ENCODE peak calls at places on chromosomes 7 and 10, in four cellular contexts. V is mammary epithelial cell, J is GM23248, E is fibroblast of lung. H is an unnamed sample.

GRCh38 chr7:80879849-80880248 is 39.0 kb downstream of the SEMA3C start:
- DNase-seq in V (no peak), J (peak; percentile 63), E (peak; percentile 80), H (no peak)

GRCh38 chr10:132606031-132606491 is 68.5 kb downstream of the INPP5A start:
- DNase-seq in V (no peak), J (no peak), E (no peak), H (no peak)

GRCh38 chr10:112832361-112832878 is 117.6 kb upstream of the TCF7L2 start:
- DNase-seq in V (peak; percentile 42), J (peak; percentile 14), E (peak; percentile 49), H (peak; percentile 54)

GRCh38 chr7:84509522-84509921 is 314.9 kb upstream of the SEMA3A start:
- DNase-seq in V (no peak), J (no peak), E (no peak), H (no peak)

GRCh38 chr10:49323171-49323895 is 24.4 kb downstream of the C10orf71 start:
- DNase-seq in V (no peak), J (no peak), E (no peak), H (no peak)

GRCh38 chr7:2150445-2150815 is 82.3 kb downstream of the MAD1L1 start:
- DNase-seq in V (no peak), J (no peak), E (no peak), H (no peak)

GRCh38 chr10:42691361-42692120 is 53.2 kb upstream of the ZNF33B start:
- DNase-seq in V (no peak), J (no peak), E (no peak), H (no peak)

GRCh38 chr10:77282163-77282562 is 355.4 kb downstream of the KCNMA1 start:
- DNase-seq in V (no peak), J (no peak), E (no peak), H (no peak)

GRCh38 chr10:84665883-84666463 is 337.6 kb downstream of the CCSER2 start:
- DNase-seq in V (peak; percentile 15), J (no peak), E (no peak), H (peak; percentile 23)

DNA sequence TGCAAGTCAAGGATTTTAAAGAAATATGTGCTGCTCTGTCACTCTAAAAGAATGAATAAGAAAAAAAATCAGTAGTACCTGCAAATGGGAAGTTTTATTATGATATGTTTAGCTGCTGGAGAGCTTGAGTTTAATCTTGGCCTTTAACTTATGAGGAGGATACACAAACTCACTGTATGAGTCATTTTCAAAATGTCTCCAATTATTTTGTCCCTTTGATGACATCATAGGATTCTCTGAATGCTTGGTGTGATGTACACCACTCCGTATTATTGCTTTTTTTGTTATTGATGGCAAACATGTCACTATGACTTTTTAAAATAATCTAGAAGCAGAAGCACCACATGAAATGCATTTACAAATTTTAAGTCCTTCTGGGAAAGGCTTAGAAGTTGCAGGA is 125.8 kb downstream of the RALA start:
- DNase-seq in V (peak; percentile 26), J (peak; percentile 85), E (peak; percentile 78), H (no peak)
- H3K4me2 ChIP-seq in V (no peak overlapping the region), J (no peak overlapping the region), E (no peak overlapping the region), H (no peak overlapping the region)

GRCh38 chr10:89609730-89610393 is 35.2 kb downstream of the PANK1 start:
- DNase-seq in V (no peak), J (no peak), E (no peak), H (peak; percentile 22)
- H3K4me2 ChIP-seq in V (no peak overlapping the region), J (no peak overlapping the region), E (no peak overlapping the region), H (no peak overlapping the region)

DNA sequence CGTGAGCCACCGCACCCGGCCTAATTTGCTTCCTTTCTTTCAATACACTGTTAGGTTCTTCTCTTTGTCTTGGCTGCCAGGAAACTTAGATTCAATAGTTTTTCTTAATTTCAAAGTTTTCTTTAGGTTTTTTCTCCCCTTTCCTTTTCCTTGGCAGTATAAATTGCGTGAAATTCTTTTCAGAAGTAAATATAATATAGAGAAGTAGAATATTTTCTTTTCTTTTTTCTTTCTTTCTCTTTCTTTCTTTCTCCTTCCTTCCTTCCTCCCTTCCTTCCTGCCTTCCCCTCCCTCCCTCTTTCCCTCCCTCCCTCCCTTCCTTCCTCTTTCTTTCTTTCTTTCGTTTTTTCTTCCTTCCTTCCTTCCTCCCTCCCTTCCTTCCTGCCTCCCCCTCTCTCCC is 1.7 kb downstream of the LRGUK start:
- DNase-seq in V (no peak), J (no peak), E (no peak), H (no peak)
- H3K4me2 ChIP-seq in V (no peak overlapping the region), J (no peak overlapping the region), E (no peak overlapping the region), H (no peak overlapping the region)

GRCh38 chr7:69967152-69967591 is 368.9 kb downstream of the AUTS2 start:
- DNase-seq in V (no peak), J (no peak), E (peak; percentile 46), H (peak; percentile 11)

GRCh38 chr7:69962077-69962855 is 364.0 kb downstream of the AUTS2 start:
- DNase-seq in V (no peak), J (no peak), E (peak; percentile 16), H (peak; percentile 19)

GRCh38 chr7:69961396-69961795 is 363.1 kb downstream of the AUTS2 start:
- DNase-seq in V (no peak), J (no peak), E (no peak), H (no peak)

GRCh38 chr7:69962856-69963149 is 364.5 kb downstream of the AUTS2 start:
- DNase-seq in V (no peak), J (no peak), E (peak; percentile 33), H (no peak)

GRCh38 chr7:69963388-69963787 is 365.1 kb downstream of the AUTS2 start:
- DNase-seq in V (no peak), J (no peak), E (no peak), H (no peak)
- H3K4me2 ChIP-seq in V (no peak overlapping the region), J (no peak overlapping the region), E (no peak overlapping the region), H (no peak overlapping the region)

DNA sequence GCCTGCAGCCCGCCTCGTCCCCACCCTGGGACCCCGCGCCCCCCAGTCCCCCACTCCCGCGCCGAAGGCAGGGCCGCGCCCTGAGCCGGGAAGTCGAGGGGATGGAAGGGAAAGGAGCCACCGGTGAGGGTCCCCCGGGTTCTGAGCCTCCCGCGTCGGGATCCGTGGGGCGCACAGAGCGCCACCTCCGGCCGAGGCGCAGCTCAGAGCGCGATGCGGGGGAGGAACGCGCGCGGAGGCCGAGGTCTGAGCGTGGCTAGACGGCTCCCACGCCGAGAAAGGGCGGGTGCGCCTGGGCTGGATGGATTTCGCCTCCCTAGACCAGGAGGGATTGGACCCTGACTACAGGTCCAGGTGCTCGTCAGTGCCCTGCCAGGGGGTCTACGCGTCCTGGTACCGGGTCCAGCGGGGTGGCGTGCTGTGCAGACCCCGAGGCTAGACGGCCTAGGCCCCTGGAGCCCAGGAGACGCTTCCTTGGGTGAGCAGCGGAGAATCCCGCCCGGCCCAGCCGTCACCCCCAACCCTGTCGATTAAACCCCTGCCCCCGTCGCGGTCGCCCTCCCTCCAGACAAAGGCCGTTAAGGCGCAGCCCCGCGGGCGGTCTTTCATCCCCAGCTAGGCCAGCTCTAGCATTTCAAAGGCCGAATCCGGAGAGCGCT is 986 bp upstream of the PDGFA start:
- DNase-seq in V (no peak), J (peak; percentile 56), E (peak; percentile 23), H (peak; percentile 70)
- H3K4me2 ChIP-seq in V (peak overlapping the region; percentile 89), J (no peak overlapping the region), E (no peak overlapping the region), H (peak overlapping the region; percentile 98)

H was measured in hepatocyte.